ENCODE peak calls at places on chromosomes 11 and 22, in four cellular contexts. S is choroid plexus epithelial cell, M is HTR-8/SVneo, L is GM23248. U is an unnamed sample.
A peak's percentile ranks its signal among the peaks of the same experiment; 100 is the strongest.

GRCh38 chr11:84247931-84248330 is 961.8 kb upstream of the CCDC90B start:
- DNase-seq in M (no peak), S (peak; percentile 5), L (no peak), U (no peak)

GRCh38 chr11:15493066-15493465 is 378.3 kb downstream of the INSC start:
- DNase-seq in L (no peak), M (no peak), S (no peak), U (peak; percentile 2)

GRCh38 chr11:62911137-62912130 is 9.7 kb downstream of the CHRM1 start:
- DNase-seq in L (peak; percentile 42), S (no peak), M (no peak), U (no peak)

GRCh38 chr22:36613958-36614357 is 85.0 kb upstream of the EIF3D start:
- DNase-seq in M (peak; percentile 24), L (no peak), S (peak; percentile 17), U (peak; percentile 39)

GRCh38 chr22:43289976-43290663 is 53.1 kb downstream of the SCUBE1 start:
- DNase-seq in S (peak; percentile 72), M (no peak), L (peak; percentile 54), U (peak; percentile 11)

GRCh38 chr22:44623771-44624510 is 78.1 kb upstream of the PRR5 start:
- DNase-seq in L (no peak), S (peak; percentile 37), M (no peak), U (peak; percentile 22)

GRCh38 chr11:69969890-69970784 is 108.0 kb upstream of the ANO1 start:
- DNase-seq in S (peak; percentile 18), L (no peak), M (no peak), U (no peak)

GRCh38 chr11:71499546-71499945 is 27.5 kb upstream of the KRTAP5-7 start:
- DNase-seq in M (no peak), S (no peak), L (no peak), U (no peak)

GRCh38 chr11:80727315-80727714 is 1286.5 kb upstream of the TENM4 start:
- DNase-seq in M (no peak), S (peak; percentile 61), L (peak; percentile 27), U (no peak)

GRCh38 chr11:85171648-85172257 is 455.4 kb downstream of the DLG2 start:
- DNase-seq in M (no peak), S (peak; percentile 12), L (no peak), U (no peak)

GRCh38 chr11:32448232-32448631 is 12.9 kb upstream of the WT1 start:
- DNase-seq in M (peak; percentile 25), L (no peak), S (peak; percentile 73), U (no peak)

GRCh38 chr11:68271781-68272608 is at the start of gene C11orf24:
- DNase-seq in S (peak; percentile 93), L (peak; percentile 97), M (peak; percentile 98), U (peak; percentile 91)

GRCh38 chr11:119663279-119663678 is 65.7 kb downstream of the NECTIN1 start:
- DNase-seq in L (no peak), S (no peak), M (no peak), U (no peak)

GRCh38 chr11:47917643-47918369 is 62.6 kb upstream of the PTPRJ start:
- DNase-seq in L (peak; percentile 84), S (peak; percentile 91), M (peak; percentile 54), U (peak; percentile 98)

GRCh38 chr11:74253361-74253760 is 58.1 kb downstream of the P4HA3 start:
- DNase-seq in L (no peak), S (no peak), M (no peak), U (no peak)

GRCh38 chr11:795638-796564 is 2.2 kb downstream of the SLC25A22 start:
- DNase-seq in L (peak; percentile 96), M (peak; percentile 90), S (peak; percentile 87), U (peak; percentile 89)

GRCh38 chr11:133064152-133064877 is 468.0 kb downstream of the OPCML start:
- DNase-seq in M (peak; percentile 15), L (peak; percentile 77), S (peak; percentile 61), U (peak; percentile 48)

GRCh38 chr11:72578051-72578450 is 96.2 kb downstream of the PDE2A start:
- DNase-seq in L (no peak), S (no peak), M (no peak), U (no peak)

GRCh38 chr22:21961886-21962654 is 9.4 kb upstream of the PPM1F start:
- DNase-seq in S (peak; percentile 56), M (no peak), L (peak; percentile 78), U (peak; percentile 72)

GRCh38 chr11:6269994-6270393 is 10.4 kb downstream of the CCKBR start:
- DNase-seq in S (no peak), L (peak; percentile 11), M (no peak), U (no peak)

GRCh38 chr11:6636480-6636879 is 17.3 kb upstream of the TPP1 start:
- DNase-seq in L (no peak), M (no peak), S (no peak), U (no peak)

GRCh38 chr11:12692238-12693074 is 18.2 kb downstream of the TEAD1 start:
- DNase-seq in S (peak; percentile 97), L (peak; percentile 92), M (peak; percentile 69), U (peak; percentile 95)

GRCh38 chr11:124536520-124536919 is 6.9 kb downstream of the OR8B12 start:
- DNase-seq in L (peak; percentile 38), M (no peak), S (peak; percentile 98), U (peak; percentile 39)

GRCh38 chr11:128448487-128448886 is 138.9 kb downstream of the ETS1 start:
- DNase-seq in S (peak; percentile 89), L (peak; percentile 64), M (no peak), U (peak; percentile 87)

GRCh38 chr11:72446929-72447753 is 12.8 kb upstream of the CLPB start:
- DNase-seq in L (peak; percentile 77), M (peak; percentile 77), S (peak; percentile 86), U (peak; percentile 69)

GRCh38 chr11:27783701-27784355 is 83.6 kb upstream of the BDNF start:
- DNase-seq in M (no peak), L (peak; percentile 43), S (peak; percentile 36), U (no peak)

GRCh38 chr22:30195245-30196140 is 51.1 kb downstream of the LIF start:
- DNase-seq in L (peak; percentile 22), S (no peak), M (no peak), U (peak; percentile 64)

GRCh38 chr22:32326647-32327046 is 31.0 kb upstream of the RFPL3 start:
- DNase-seq in S (no peak), L (no peak), M (no peak), U (no peak)

GRCh38 chr11:123137496-123138270 is 57.4 kb downstream of the CLMP start:
- DNase-seq in S (peak; percentile 75), M (no peak), L (peak; percentile 92), U (peak; percentile 75)